ENCODE peak calls at places on chromosomes 11 and 22, in six cellular contexts. G is activated naive CD4-positive, alpha-beta T cell treated with anti-CD3 and anti-CD28 coated beads, Interleukin-2, amount 50 U/mL, for 16 hours; C is epithelial cell of esophagus; P is PC-3; M is hypothalamus; Z is Ammon's horn. N is an unnamed sample.

GRCh38 chr11:65525659-65526480 is 987 bp downstream of the SCYL1 start:
- DNase-seq in G (no peak), C (no peak), P (no peak), M (no peak), Z (no peak), N (peak)

GRCh38 chr11:74307409-74307808 is 4.0 kb downstream of the P4HA3 start:
- DNase-seq in G (no peak), C (no peak), P (no peak), M (no peak), Z (no peak), N (no peak)

GRCh38 chr22:49588739-49589138 is 238.9 kb downstream of the BRD1 start:
- DNase-seq in G (no peak), C (no peak), P (no peak), M (no peak), Z (no peak), N (no peak)

GRCh38 chr11:67640021-67640757 is 626 bp upstream of the TBX10 start:
- DNase-seq in G (peak), C (peak), P (peak), M (no peak), Z (peak), N (peak)

GRCh38 chr11:47617417-47617809 is 23.2 kb upstream of the C1QTNF4 start:
- DNase-seq in G (no peak), C (no peak), P (peak), M (no peak), Z (no peak), N (no peak)

GRCh38 chr22:35539487-35539886 is 1.1 kb upstream of the RASD2 start:
- DNase-seq in G (no peak), C (no peak), P (no peak), M (no peak), Z (no peak), N (no peak)

GRCh38 chr22:30212363-30212995 is 34.1 kb downstream of the LIF start:
- DNase-seq in G (no peak), C (peak), P (peak), M (no peak), Z (no peak), N (no peak)

GRCh38 chr11:59785818-59786217 is 24.8 kb downstream of the MRPL16 start:
- DNase-seq in G (no peak), C (no peak), P (no peak), M (no peak), Z (no peak), N (no peak)

GRCh38 chr11:130181295-130182272 is 22.0 kb downstream of the ST14 start:
- DNase-seq in G (no peak), C (peak), P (peak), M (no peak), Z (no peak), N (peak)

GRCh38 chr11:131908316-131908715 is 537.9 kb downstream of the NTM start:
- DNase-seq in G (no peak), C (peak), P (no peak), M (no peak), Z (no peak), N (no peak)